ENCODE peak calls at places on chromosomes 7 and 10, in five cellular contexts. V, L, G, S and F are unnamed samples.

GRCh38 chr10:48332871-48333216 is 26.4 kb downstream of the MAPK8 start:
- DNase-seq in V (no peak), L (no peak), G (no peak), S (no peak), F (no peak)

GRCh38 chr7:135239263-135239662 is 5.6 kb downstream of the STRA8 start:
- DNase-seq in V (no peak), L (no peak), G (no peak), S (peak; percentile 2), F (no peak)

GRCh38 chr10:110401401-110402076 is 96.2 kb upstream of the DUSP5 start:
- DNase-seq in V (no peak), L (no peak), G (no peak), S (no peak), F (no peak)

GRCh38 chr7:12549106-12549505 is 21.4 kb upstream of the SCIN start:
- DNase-seq in V (peak; percentile 14), L (no peak), G (no peak), S (no peak), F (no peak)

GRCh38 chr7:138248609-138249008 is 172.3 kb downstream of the AKR1D1 start:
- DNase-seq in V (no peak), L (no peak), G (no peak), S (no peak), F (no peak)

GRCh38 chr10:75051308-75051707 is 60.1 kb upstream of the SAMD8 start:
- DNase-seq in V (no peak), L (no peak), G (no peak), S (no peak), F (no peak)

GRCh38 chr10:131311661-131312260 is at the start of gene TCERG1L:
- DNase-seq in V (no peak), L (no peak), G (no peak), S (peak; percentile 27), F (no peak)

GRCh38 chr7:144006029-144006428 is 5.9 kb downstream of the OR6B1 start:
- DNase-seq in V (no peak), L (no peak), G (no peak), S (no peak), F (no peak)

GRCh38 chr10:80462986-80463741 is 9.1 kb downstream of the TSPAN14 start:
- DNase-seq in V (no peak), L (peak; percentile 85), G (no peak), S (no peak), F (no peak)

GRCh38 chr7:4235596-4235995 is 446.5 kb upstream of the FOXK1 start:
- DNase-seq in V (no peak), L (no peak), G (no peak), S (no peak), F (no peak)

GRCh38 chr7:503046-503574 is 16.5 kb downstream of the PDGFA start:
- DNase-seq in V (no peak), L (no peak), G (no peak), S (no peak), F (no peak)

GRCh38 chr7:101159696-101160674 is 5.4 kb downstream of the VGF start:
- DNase-seq in V (no peak), L (no peak), G (no peak), S (no peak), F (no peak)

GRCh38 chr7:122014697-122015096 is 129.4 kb downstream of the AASS start:
- DNase-seq in V (no peak), L (no peak), G (no peak), S (no peak), F (no peak)

GRCh38 chr7:43756368-43757072 is 2.0 kb upstream of the BLVRA start:
- DNase-seq in V (peak; percentile 44), L (no peak), G (no peak), S (no peak), F (no peak)

GRCh38 chr10:132023092-132023811 is 41.5 kb upstream of the BNIP3 start:
- DNase-seq in V (peak; percentile 12), L (peak; percentile 0), G (peak; percentile 72), S (peak; percentile 86), F (no peak)